ENCODE peak calls at places on chromosomes 1 and 21, in seven cellular contexts. One of them, this sample, is unnamed.

GRCh38 chr1:12005488-12006166 is 13.7 kb upstream of the MIIP start:
- DNase-seq in HEK293T: no peak
- DNase-seq in heart left ventricle: no peak
- DNase-seq in renal cortical epithelial cell: no peak
- DNase-seq in kidney epithelial cell: no peak
- DNase-seq in AG04449: no peak
- DNase-seq in nucleus accumbens: no peak
- DNase-seq in this sample: no peak

GRCh38 chr1:41804176-41804575 is 114.5 kb downstream of the HIVEP3 start:
- DNase-seq in HEK293T: no peak
- DNase-seq in heart left ventricle: no peak
- DNase-seq in renal cortical epithelial cell: no peak
- DNase-seq in kidney epithelial cell: no peak
- DNase-seq in AG04449: no peak
- DNase-seq in nucleus accumbens: no peak
- DNase-seq in this sample: no peak

GRCh38 chr1:172719066-172719627 is 60.2 kb downstream of the FASLG start:
- DNase-seq in HEK293T: no peak
- DNase-seq in heart left ventricle: no peak
- DNase-seq in renal cortical epithelial cell: no peak
- DNase-seq in kidney epithelial cell: no peak
- DNase-seq in AG04449: no peak
- DNase-seq in nucleus accumbens: no peak
- DNase-seq in this sample: no peak

GRCh38 chr1:171794085-171794484 is 12.6 kb downstream of the METTL13 start:
- DNase-seq in HEK293T: no peak
- DNase-seq in heart left ventricle: no peak
- DNase-seq in renal cortical epithelial cell: peak; percentile 72
- DNase-seq in kidney epithelial cell: peak; percentile 69
- DNase-seq in AG04449: no peak
- DNase-seq in nucleus accumbens: no peak
- DNase-seq in this sample: no peak

GRCh38 chr1:5951846-5952410 is 40.3 kb downstream of the NPHP4 start:
- DNase-seq in HEK293T: no peak
- DNase-seq in heart left ventricle: no peak
- DNase-seq in renal cortical epithelial cell: no peak
- DNase-seq in kidney epithelial cell: no peak
- DNase-seq in AG04449: no peak
- DNase-seq in nucleus accumbens: no peak
- DNase-seq in this sample: peak; percentile 16

GRCh38 chr1:229975047-229975446 is 92.0 kb upstream of the GALNT2 start:
- DNase-seq in HEK293T: no peak
- DNase-seq in heart left ventricle: no peak
- DNase-seq in renal cortical epithelial cell: no peak
- DNase-seq in kidney epithelial cell: no peak
- DNase-seq in AG04449: no peak
- DNase-seq in nucleus accumbens: no peak
- DNase-seq in this sample: no peak

GRCh38 chr1:246161626-246162025 is 345.5 kb downstream of the SMYD3 start:
- DNase-seq in HEK293T: no peak
- DNase-seq in heart left ventricle: no peak
- DNase-seq in renal cortical epithelial cell: peak; percentile 32
- DNase-seq in kidney epithelial cell: no peak
- DNase-seq in AG04449: peak; percentile 41
- DNase-seq in nucleus accumbens: no peak
- DNase-seq in this sample: no peak

GRCh38 chr1:28577052-28577678 is 14.9 kb upstream of the RAB42 start:
- DNase-seq in HEK293T: no peak
- DNase-seq in heart left ventricle: no peak
- DNase-seq in renal cortical epithelial cell: no peak
- DNase-seq in kidney epithelial cell: no peak
- DNase-seq in AG04449: no peak
- DNase-seq in nucleus accumbens: no peak
- DNase-seq in this sample: peak; percentile 57

GRCh38 chr1:58546520-58547308 is at the start of gene OMA1:
- DNase-seq in HEK293T: peak; percentile 100
- DNase-seq in heart left ventricle: peak; percentile 98
- DNase-seq in renal cortical epithelial cell: peak; percentile 89
- DNase-seq in kidney epithelial cell: peak; percentile 88
- DNase-seq in AG04449: peak; percentile 86
- DNase-seq in nucleus accumbens: peak; percentile 96
- DNase-seq in this sample: peak; percentile 99

GRCh38 chr1:230355594-230355993 is 70.5 kb downstream of the PGBD5 start:
- DNase-seq in HEK293T: no peak
- DNase-seq in heart left ventricle: no peak
- DNase-seq in renal cortical epithelial cell: no peak
- DNase-seq in kidney epithelial cell: no peak
- DNase-seq in AG04449: no peak
- DNase-seq in nucleus accumbens: no peak
- DNase-seq in this sample: no peak

GRCh38 chr21:42925114-42925907 is at the start of gene ERVH48-1:
- DNase-seq in HEK293T: no peak
- DNase-seq in heart left ventricle: no peak
- DNase-seq in renal cortical epithelial cell: no peak
- DNase-seq in kidney epithelial cell: no peak
- DNase-seq in AG04449: no peak
- DNase-seq in nucleus accumbens: no peak
- DNase-seq in this sample: peak; percentile 83

GRCh38 chr1:51488372-51489050 is 30.6 kb downstream of the EPS15 start:
- DNase-seq in HEK293T: no peak
- DNase-seq in heart left ventricle: no peak
- DNase-seq in renal cortical epithelial cell: no peak
- DNase-seq in kidney epithelial cell: no peak
- DNase-seq in AG04449: no peak
- DNase-seq in nucleus accumbens: no peak
- DNase-seq in this sample: no peak

GRCh38 chr1:1431006-1431844 is 4.3 kb upstream of the VWA1 start:
- DNase-seq in HEK293T: no peak
- DNase-seq in heart left ventricle: no peak
- DNase-seq in renal cortical epithelial cell: no peak
- DNase-seq in kidney epithelial cell: no peak
- DNase-seq in AG04449: no peak
- DNase-seq in nucleus accumbens: no peak
- DNase-seq in this sample: no peak

GRCh38 chr21:35227774-35228173 is 178.7 kb upstream of the RUNX1 start:
- DNase-seq in HEK293T: no peak
- DNase-seq in heart left ventricle: no peak
- DNase-seq in renal cortical epithelial cell: no peak
- DNase-seq in kidney epithelial cell: no peak
- DNase-seq in AG04449: no peak
- DNase-seq in nucleus accumbens: no peak
- DNase-seq in this sample: no peak